ENCODE peak calls at places on chromosomes 2 and 18, in seven cellular contexts. M is ACHN, P is stomach, Y is K562, V is heart left ventricle, I is EH, X is head of caudate nucleus. N is an unnamed sample.

GRCh38 chr2:174334278-174334715 is 457 bp upstream of the SP9 start:
- DNase-seq in M (no peak), P (no peak), Y (no peak), V (no peak), I (no peak), X (no peak), N (no peak)

GRCh38 chr2:158753561-158754302 is 41.4 kb upstream of the DAPL1 start:
- DNase-seq in M (peak), P (peak), Y (peak), V (no peak), I (peak), X (peak), N (peak)

GRCh38 chr2:180519276-180519675 is 461.1 kb upstream of the UBE2E3 start:
- DNase-seq in M (peak), P (no peak), Y (no peak), V (no peak), I (peak), X (no peak), N (peak)

GRCh38 chr2:84805250-84805917 is 75.5 kb downstream of the TRABD2A start:
- DNase-seq in M (no peak), P (no peak), Y (no peak), V (no peak), I (peak), X (no peak), N (no peak)

GRCh38 chr2:7707723-7708122 is 790.5 kb downstream of the RNF144A start:
- DNase-seq in M (peak), P (no peak), Y (no peak), V (no peak), I (peak), X (no peak), N (peak)

GRCh38 chr2:237694423-237695194 is 67.2 kb downstream of the LRRFIP1 start:
- DNase-seq in M (no peak), P (no peak), Y (no peak), V (peak), I (no peak), X (no peak), N (no peak)

GRCh38 chr2:9092383-9093282 is 89.1 kb upstream of the MBOAT2 start:
- DNase-seq in M (no peak), P (no peak), Y (peak), V (no peak), I (no peak), X (no peak), N (no peak)

GRCh38 chr2:102072741-102073140 is 69.8 kb upstream of the IL1R1 start:
- DNase-seq in M (no peak), P (no peak), Y (no peak), V (no peak), I (peak), X (no peak), N (no peak)

GRCh38 chr2:58240595-58240937 is 559 bp downstream of the FANCL start:
- DNase-seq in M (no peak), P (no peak), Y (peak), V (no peak), I (no peak), X (no peak), N (no peak)

GRCh38 chr2:103276869-103277268 is 515.0 kb downstream of the TMEM182 start:
- DNase-seq in M (no peak), P (no peak), Y (no peak), V (no peak), I (no peak), X (no peak), N (no peak)

GRCh38 chr2:50777954-50778353 is 254.0 kb downstream of the NRXN1 start:
- DNase-seq in M (no peak), P (no peak), Y (no peak), V (no peak), I (no peak), X (no peak), N (no peak)

GRCh38 chr2:225070811-225071210 is 28.5 kb upstream of the DOCK10 start:
- DNase-seq in M (no peak), P (no peak), Y (no peak), V (no peak), I (no peak), X (peak), N (no peak)

GRCh38 chr2:196066794-196067382 is 1.7 kb downstream of the DNAH7 start:
- DNase-seq in M (peak), P (no peak), Y (peak), V (no peak), I (peak), X (no peak), N (peak)

GRCh38 chr2:179579744-179580143 is 281.7 kb downstream of the ZNF385B start:
- DNase-seq in M (peak), P (no peak), Y (no peak), V (no peak), I (peak), X (no peak), N (no peak)

GRCh38 chr2:17620280-17620679 is 79.8 kb downstream of the VSNL1 start:
- DNase-seq in M (no peak), P (no peak), Y (no peak), V (peak), I (peak), X (no peak), N (no peak)

GRCh38 chr2:231483398-231484329 is 19.4 kb upstream of the NCL start:
- DNase-seq in M (no peak), P (no peak), Y (no peak), V (peak), I (peak), X (peak), N (no peak)

GRCh38 chr18:28201056-28201455 is 24.1 kb upstream of the CDH2 start:
- DNase-seq in M (no peak), P (no peak), Y (no peak), V (no peak), I (no peak), X (no peak), N (no peak)

GRCh38 chr2:164560181-164560792 is 61.0 kb downstream of the GRB14 start:
- DNase-seq in M (peak), P (no peak), Y (no peak), V (no peak), I (peak), X (no peak), N (peak)

GRCh38 chr2:1538663-1539062 is 125.4 kb downstream of the TPO start:
- DNase-seq in M (peak), P (no peak), Y (no peak), V (no peak), I (peak), X (no peak), N (peak)

GRCh38 chr2:197909377-197909776 is 105.0 kb downstream of the PLCL1 start:
- DNase-seq in M (no peak), P (no peak), Y (peak), V (no peak), I (peak), X (no peak), N (peak)

GRCh38 chr2:208466133-208466919 is 59.7 kb downstream of the PTH2R start:
- DNase-seq in M (peak), P (no peak), Y (peak), V (no peak), I (peak), X (no peak), N (peak)

GRCh38 chr2:96665083-96665569 is 22.6 kb downstream of the FER1L5 start:
- DNase-seq in M (peak), P (no peak), Y (no peak), V (peak), I (peak), X (no peak), N (peak)

GRCh38 chr2:11004206-11004605 is 92.5 kb downstream of the KCNF1 start:
- DNase-seq in M (no peak), P (no peak), Y (no peak), V (no peak), I (peak), X (no peak), N (peak)

GRCh38 chr2:224268441-224268840 is 133.5 kb downstream of the FAM124B start:
- DNase-seq in M (no peak), P (no peak), Y (peak), V (no peak), I (peak), X (no peak), N (peak)

GRCh38 chr2:84846041-84846663 is 34.7 kb downstream of the TRABD2A start:
- DNase-seq in M (no peak), P (no peak), Y (no peak), V (no peak), I (peak), X (no peak), N (peak)

GRCh38 chr2:119387381-119388129 is 20.8 kb downstream of the DBI start:
- DNase-seq in M (peak), P (peak), Y (peak), V (peak), I (peak), X (peak), N (peak)

GRCh38 chr2:202778217-202778616 is 93.3 kb downstream of the ICA1L start:
- DNase-seq in M (no peak), P (no peak), Y (no peak), V (no peak), I (no peak), X (no peak), N (no peak)

GRCh38 chr2:170235860-170236638 is 58.1 kb downstream of the MYO3B start:
- DNase-seq in M (peak), P (no peak), Y (peak), V (no peak), I (peak), X (no peak), N (peak)

GRCh38 chr2:74924463-74925265 is 33.8 kb upstream of the POLE4 start:
- DNase-seq in M (no peak), P (no peak), Y (no peak), V (no peak), I (no peak), X (no peak), N (no peak)

GRCh38 chr2:60152226-60152833 is 401.1 kb downstream of the BCL11A start:
- DNase-seq in M (peak), P (no peak), Y (peak), V (no peak), I (peak), X (no peak), N (peak)

GRCh38 chr2:127906206-127906926 is 20.6 kb upstream of the AMMECR1L start:
- DNase-seq in M (no peak), P (no peak), Y (peak), V (no peak), I (no peak), X (peak), N (no peak)

GRCh38 chr2:43251171-43251731 is 24.8 kb upstream of the ZFP36L2 start:
- DNase-seq in M (no peak), P (no peak), Y (no peak), V (no peak), I (peak), X (no peak), N (peak)

GRCh38 chr2:23658466-23658942 is 268.4 kb downstream of the ATAD2B start:
- DNase-seq in M (no peak), P (no peak), Y (no peak), V (peak), I (no peak), X (no peak), N (no peak)

GRCh38 chr2:43209204-43209717 is 17.1 kb downstream of the ZFP36L2 start:
- DNase-seq in M (no peak), P (no peak), Y (no peak), V (no peak), I (no peak), X (no peak), N (no peak)

GRCh38 chr2:41869542-41870256 is 178.1 kb upstream of the PKDCC start:
- DNase-seq in M (peak), P (peak), Y (peak), V (peak), I (peak), X (peak), N (peak)

N was measured in LHCN-M2.